ENCODE peak calls at places on chromosomes 3 and 15, in eight cellular contexts. T is GM12891; C is upper lobe of right lung; X is endothelial cell; W is aorta; H is NCI-H524; B is CD8-positive, alpha-beta memory T cell; P is stimulated activated CD4-positive, alpha-beta T cell treated with anti-CD3 and anti-CD28 coated beads, Interleukin-4, amount 100 ng/mL, for 1 hour. Y is an unnamed sample.
A peak's percentile ranks its signal among the peaks of the same experiment; 100 is the strongest.

GRCh38 chr15:74238984-74239645 is 3.0 kb downstream of the CCDC33 start:
- DNase-seq in T (no peak), C (no peak), X (no peak), W (no peak), H (peak; percentile 97), B (no peak), P (no peak), Y (no peak)

GRCh38 chr15:28955160-28955502 is 69.4 kb downstream of the APBA2 start:
- DNase-seq in T (no peak), C (no peak), X (no peak), W (no peak), H (no peak), B (no peak), P (no peak), Y (no peak)

GRCh38 chr3:15051531-15051930 is 13.6 kb downstream of the MRPS25 start:
- DNase-seq in T (peak; percentile 41), C (peak; percentile 68), X (peak; percentile 67), W (no peak), H (peak; percentile 10), B (no peak), P (peak; percentile 42), Y (peak; percentile 63)

GRCh38 chr15:58951388-58952060 is 18.0 kb upstream of the SLTM start:
- DNase-seq in T (no peak), C (no peak), X (no peak), W (no peak), H (no peak), B (no peak), P (no peak), Y (peak; percentile 28)

GRCh38 chr3:30761374-30761773 is 133.1 kb downstream of the GADL1 start:
- DNase-seq in T (no peak), C (no peak), X (no peak), W (no peak), H (no peak), B (no peak), P (no peak), Y (no peak)

GRCh38 chr3:44031387-44032380 is 210.0 kb upstream of the TOPAZ1 start:
- DNase-seq in T (no peak), C (no peak), X (no peak), W (no peak), H (no peak), B (no peak), P (no peak), Y (no peak)

GRCh38 chr3:126399348-126399730 is 4.6 kb downstream of the CFAP100 start:
- DNase-seq in T (no peak), C (no peak), X (no peak), W (no peak), H (no peak), B (no peak), P (no peak), Y (peak; percentile 51)

GRCh38 chr15:101295607-101296225 is 668 bp upstream of the SNRPA1 start:
- DNase-seq in T (no peak), C (no peak), X (no peak), W (no peak), H (no peak), B (no peak), P (no peak), Y (no peak)

GRCh38 chr3:45333549-45333948 is 54.8 kb upstream of the LARS2 start:
- DNase-seq in T (no peak), C (no peak), X (no peak), W (no peak), H (no peak), B (no peak), P (no peak), Y (no peak)

GRCh38 chr3:38334656-38335055 is 11.9 kb upstream of the XYLB start:
- DNase-seq in T (no peak), C (no peak), X (no peak), W (no peak), H (no peak), B (no peak), P (no peak), Y (no peak)

GRCh38 chr3:12273045-12273695 is 15.7 kb upstream of the PPARG start:
- DNase-seq in T (peak; percentile 41), C (no peak), X (no peak), W (no peak), H (no peak), B (no peak), P (no peak), Y (no peak)

GRCh38 chr3:106305127-106305526 is 436.3 kb upstream of the CBLB start:
- DNase-seq in T (no peak), C (no peak), X (no peak), W (no peak), H (no peak), B (no peak), P (no peak), Y (no peak)

GRCh38 chr3:30641612-30642251 is 35.3 kb downstream of the TGFBR2 start:
- DNase-seq in T (no peak), C (no peak), X (no peak), W (no peak), H (no peak), B (no peak), P (no peak), Y (no peak)

GRCh38 chr3:49462222-49462621 is 7.8 kb upstream of the DAG1 start:
- DNase-seq in T (no peak), C (no peak), X (no peak), W (no peak), H (no peak), B (no peak), P (no peak), Y (no peak)

GRCh38 chr3:60970850-60971249 is 280.4 kb downstream of the FHIT start:
- DNase-seq in T (no peak), C (no peak), X (no peak), W (no peak), H (no peak), B (no peak), P (no peak), Y (no peak)

GRCh38 chr3:151707216-151707615 is 26.5 kb upstream of the AADACL2 start:
- DNase-seq in T (no peak), C (no peak), X (no peak), W (no peak), H (no peak), B (no peak), P (no peak), Y (no peak)

GRCh38 chr15:94411279-94411678 is 179.9 kb downstream of the MCTP2 start:
- DNase-seq in T (no peak), C (no peak), X (no peak), W (no peak), H (no peak), B (no peak), P (no peak), Y (no peak)